ENCODE peak calls at places on chromosomes 11 and 22, in ten cellular contexts. U, Z, M, S, V, B, N, G, X and T are unnamed samples.

GRCh38 chr11:27963370-27963769 is 144.6 kb downstream of the KIF18A start:
- DNase-seq in U (no peak), V (no peak), X (no peak), Z (no peak), B (no peak), M (no peak), N (no peak), G (no peak), S (no peak), T (no peak)

GRCh38 chr11:113043704-113044103 is 82.5 kb downstream of the NCAM1 start:
- DNase-seq in S (no peak), X (no peak), V (no peak), B (no peak), G (peak; percentile 28), U (no peak), Z (no peak), M (no peak), N (no peak), T (no peak)

GRCh38 chr11:75884321-75884720 is 69.3 kb downstream of the UVRAG start:
- DNase-seq in B (no peak), S (no peak), U (no peak), V (no peak), Z (no peak), X (no peak), G (no peak), M (no peak), N (no peak), T (no peak)

GRCh38 chr11:11703885-11704284 is 82.1 kb upstream of the GALNT18 start:
- DNase-seq in M (no peak), G (no peak), U (no peak), V (no peak), N (no peak), Z (no peak), B (no peak), S (no peak), X (no peak), T (no peak)

GRCh38 chr22:45503816-45504702 is 1.4 kb downstream of the FBLN1 start:
- DNase-seq in M (peak; percentile 46), B (peak; percentile 35), N (no peak), S (no peak), U (no peak), G (peak; percentile 82), X (peak; percentile 80), Z (peak; percentile 46), V (no peak), T (peak; percentile 33)

GRCh38 chr11:47797633-47798032 is 30.5 kb upstream of the FNBP4 start:
- DNase-seq in U (peak; percentile 22), B (peak; percentile 12), N (no peak), M (no peak), S (no peak), G (no peak), V (no peak), X (peak; percentile 75), Z (peak; percentile 94), T (peak; percentile 41)

GRCh38 chr11:10594407-10594806 is 25.9 kb upstream of the LYVE1 start:
- DNase-seq in N (no peak), G (no peak), M (no peak), X (no peak), B (no peak), Z (peak; percentile 27), S (no peak), V (no peak), U (no peak), T (no peak)

GRCh38 chr11:91220476-91221202 is 997.8 kb upstream of the CHORDC1 start:
- DNase-seq in X (peak; percentile 74), S (no peak), N (no peak), B (peak; percentile 61), G (no peak), V (no peak), Z (no peak), U (no peak), M (no peak), T (peak; percentile 67)

GRCh38 chr22:22201925-22202343 is 42.7 kb upstream of the VPREB1 start:
- DNase-seq in Z (no peak), X (no peak), B (no peak), M (no peak), N (no peak), U (no peak), G (no peak), S (no peak), V (no peak), T (no peak)

GRCh38 chr11:3885855-3886254 is 30.4 kb downstream of the STIM1 start:
- DNase-seq in X (no peak), S (no peak), G (no peak), V (no peak), B (no peak), N (no peak), Z (peak; percentile 54), M (no peak), U (no peak), T (no peak)

GRCh38 chr11:76823481-76824028 is 37.2 kb upstream of the ACER3 start:
- DNase-seq in S (no peak), N (no peak), U (no peak), V (no peak), X (no peak), Z (peak; percentile 98), M (no peak), G (no peak), B (no peak), T (peak; percentile 94)